ENCODE peak calls at places on chromosome 5, in six cellular contexts. Z is CD4-positive, alpha-beta memory T cell; W is AG08395; Q is AG09309; J is thyroid gland; L is activated CD8-positive, alpha-beta memory T cell treated with anti-CD3 and anti-CD28 coated beads for 1 hour. G is an unnamed sample.

GRCh38 chr5:147685991-147686390 is 96.5 kb downstream of the JAKMIP2 start:
- DNase-seq in Z (no peak), W (no peak), Q (no peak), J (no peak), L (no peak), G (no peak)

GRCh38 chr5:2805080-2805479 is 53.6 kb upstream of the IRX2 start:
- DNase-seq in Z (no peak), W (no peak), Q (no peak), J (no peak), L (no peak), G (no peak)

GRCh38 chr5:163342301-163342700 is 95.1 kb upstream of the CCNG1 start:
- DNase-seq in Z (no peak), W (no peak), Q (no peak), J (no peak), L (no peak), G (no peak)

GRCh38 chr5:161703528-161703927 is 18.0 kb downstream of the GABRA6 start:
- DNase-seq in Z (no peak), W (no peak), Q (no peak), J (no peak), L (no peak), G (no peak)

GRCh38 chr5:33781286-33781685 is 110.5 kb downstream of the ADAMTS12 start:
- DNase-seq in Z (no peak), W (peak), Q (no peak), J (no peak), L (no peak), G (no peak)

GRCh38 chr5:31470608-31471007 is 61.3 kb downstream of the DROSHA start:
- DNase-seq in Z (no peak), W (peak), Q (no peak), J (peak), L (no peak), G (no peak)

GRCh38 chr5:39176740-39177628 is 42.4 kb downstream of the FYB1 start:
- DNase-seq in Z (peak), W (no peak), Q (no peak), J (no peak), L (no peak), G (no peak)

GRCh38 chr5:104942735-104943134 is 1380.1 kb upstream of the NUDT12 start:
- DNase-seq in Z (no peak), W (no peak), Q (no peak), J (no peak), L (no peak), G (no peak)

GRCh38 chr5:60334281-60334713 is 365.7 kb downstream of the DEPDC1B start:
- DNase-seq in Z (no peak), W (peak), Q (peak), J (no peak), L (no peak), G (no peak)